ENCODE peak calls at places on chromosomes 1 and 21, in six cellular contexts. W is non-pigmented ciliary epithelial cell, I is astrocyte of the cerebellum, Z is nephron progenitor cell, J is uterus, Y is psoas muscle. L is an unnamed sample.

GRCh38 chr1:8625981-8626898 is 191.2 kb downstream of the RERE start:
- DNase-seq in W (peak), I (peak), Z (no peak), J (no peak), Y (no peak), L (no peak)

GRCh38 chr1:200445213-200445612 is 35.4 kb upstream of the ZNF281 start:
- DNase-seq in W (no peak), I (no peak), Z (no peak), J (no peak), Y (no peak), L (no peak)

GRCh38 chr1:73104749-73105148 is 822.4 kb upstream of the NEGR1 start:
- DNase-seq in W (no peak), I (no peak), Z (no peak), J (no peak), Y (no peak), L (no peak)

GRCh38 chr1:112496290-112496689 is 12.5 kb upstream of the WNT2B start:
- DNase-seq in W (no peak), I (no peak), Z (no peak), J (no peak), Y (no peak), L (no peak)

GRCh38 chr1:241115784-241116183 is 241.2 kb downstream of the RGS7 start:
- DNase-seq in W (no peak), I (no peak), Z (no peak), J (no peak), Y (no peak), L (no peak)

GRCh38 chr21:25908495-25908894 is 173.7 kb downstream of the GABPA start:
- DNase-seq in W (no peak), I (no peak), Z (no peak), J (no peak), Y (no peak), L (no peak)

GRCh38 chr1:234170622-234171021 is 202.6 kb upstream of the COA6 start:
- DNase-seq in W (no peak), I (no peak), Z (no peak), J (no peak), Y (no peak), L (no peak)

GRCh38 chr1:200034821-200035396 is 7.4 kb downstream of the NR5A2 start:
- DNase-seq in W (no peak), I (no peak), Z (peak), J (no peak), Y (no peak), L (no peak)

GRCh38 chr1:8858112-8858668 is 20.3 kb downstream of the ENO1 start:
- DNase-seq in W (peak), I (peak), Z (no peak), J (no peak), Y (no peak), L (no peak)

GRCh38 chr1:226741009-226741408 is 1.9 kb upstream of the ITPKB start:
- DNase-seq in W (no peak), I (no peak), Z (no peak), J (no peak), Y (no peak), L (no peak)

GRCh38 chr1:3507636-3508275 is 53.3 kb downstream of the ARHGEF16 start:
- DNase-seq in W (no peak), I (no peak), Z (no peak), J (no peak), Y (no peak), L (no peak)

GRCh38 chr1:32361674-32362473 is 411 bp downstream of the FAM229A start:
- DNase-seq in W (no peak), I (no peak), Z (peak), J (peak), Y (peak), L (no peak)

GRCh38 chr1:53518775-53519174 is 59.6 kb downstream of the DMRTB1 start:
- DNase-seq in W (no peak), I (no peak), Z (no peak), J (no peak), Y (no peak), L (no peak)

GRCh38 chr1:93177991-93178390 is 2.2 kb downstream of the TMED5 start:
- DNase-seq in W (no peak), I (no peak), Z (no peak), J (no peak), Y (no peak), L (no peak)

GRCh38 chr1:219817914-219818313 is 110.4 kb downstream of the SLC30A10 start:
- DNase-seq in W (no peak), I (no peak), Z (no peak), J (no peak), Y (no peak), L (no peak)

GRCh38 chr1:43890815-43891214 is 42.8 kb upstream of the ARTN start:
- DNase-seq in W (no peak), I (no peak), Z (no peak), J (no peak), Y (no peak), L (no peak)

GRCh38 chr1:207944571-207944970 is 33.6 kb upstream of the CD34 start:
- DNase-seq in W (no peak), I (no peak), Z (no peak), J (no peak), Y (no peak), L (peak)

GRCh38 chr1:8374356-8374755 is 56.4 kb downstream of the SLC45A1 start:
- DNase-seq in W (no peak), I (no peak), Z (no peak), J (peak), Y (no peak), L (no peak)

GRCh38 chr1:185938396-185938795 is 204.2 kb downstream of the HMCN1 start:
- DNase-seq in W (no peak), I (peak), Z (no peak), J (no peak), Y (no peak), L (no peak)

GRCh38 chr1:2416403-2416802 is 4.0 kb upstream of the PEX10 start:
- DNase-seq in W (no peak), I (no peak), Z (no peak), J (no peak), Y (no peak), L (no peak)

GRCh38 chr1:31154000-31154631 is 85.6 kb downstream of the NKAIN1 start:
- DNase-seq in W (no peak), I (no peak), Z (no peak), J (no peak), Y (no peak), L (no peak)

GRCh38 chr1:117612517-117613248 is 6.8 kb downstream of the TENT5C start:
- DNase-seq in W (no peak), I (no peak), Z (no peak), J (no peak), Y (no peak), L (peak)

GRCh38 chr1:184340984-184341383 is 45.8 kb upstream of the C1orf21 start:
- DNase-seq in W (no peak), I (no peak), Z (no peak), J (no peak), Y (no peak), L (no peak)

GRCh38 chr1:61117283-61117682 is 34.9 kb downstream of the NFIA start:
- DNase-seq in W (no peak), I (no peak), Z (no peak), J (no peak), Y (no peak), L (no peak)

GRCh38 chr1:223844962-223845809 is 561 bp downstream of the TP53BP2 start:
- DNase-seq in W (no peak), I (no peak), Z (peak), J (peak), Y (peak), L (no peak)

GRCh38 chr21:14880922-14881321 is 183.9 kb downstream of the NRIP1 start:
- DNase-seq in W (peak), I (no peak), Z (no peak), J (no peak), Y (no peak), L (no peak)

GRCh38 chr1:36096500-36097412 is 8.1 kb downstream of the ADPRS start:
- DNase-seq in W (no peak), I (no peak), Z (peak), J (no peak), Y (no peak), L (no peak)

GRCh38 chr1:67571406-67571805 is 113.6 kb upstream of the GADD45A start:
- DNase-seq in W (no peak), I (no peak), Z (no peak), J (no peak), Y (no peak), L (no peak)